ENCODE peak calls at places on chromosomes 7 and 10, in eight cellular contexts. S is body of pancreas, Y is heart left ventricle, X is transverse colon, R is A549, M is sigmoid colon, T is ovary, U is uterus. C is an unnamed sample.

GRCh38 chr10:95864906-95865813 is 42.6 kb upstream of the CC2D2B start:
- DNase-seq in U (peak), T (peak), X (peak), S (peak), R (peak), M (no peak), Y (peak), C (no peak)

GRCh38 chr7:108144931-108145330 is 14.8 kb upstream of the LAMB4 start:
- DNase-seq in R (no peak), S (no peak), Y (no peak), T (no peak), M (no peak), X (no peak), U (no peak), C (no peak)

GRCh38 chr7:71558806-71559205 is 426.9 kb downstream of the GALNT17 start:
- DNase-seq in X (no peak), S (no peak), U (no peak), R (no peak), M (no peak), Y (no peak), T (no peak), C (no peak)

GRCh38 chr10:132141076-132141475 is 45.7 kb upstream of the DPYSL4 start:
- DNase-seq in S (no peak), X (no peak), U (no peak), T (no peak), R (no peak), Y (no peak), M (peak), C (no peak)

GRCh38 chr7:135361788-135362187 is 128.2 kb downstream of the STRA8 start:
- DNase-seq in M (no peak), U (no peak), R (no peak), S (no peak), T (no peak), Y (no peak), X (no peak), C (no peak)

GRCh38 chr7:67408109-67408508 is 411.5 kb downstream of the TYW1 start:
- DNase-seq in X (no peak), T (no peak), M (no peak), Y (no peak), U (no peak), R (no peak), S (no peak), C (no peak)

GRCh38 chr10:120131183-120131582 is 238.7 kb downstream of the SEC23IP start:
- DNase-seq in X (no peak), S (no peak), Y (no peak), R (no peak), M (no peak), T (no peak), U (no peak), C (no peak)

GRCh38 chr7:15937571-15937970 is 251.1 kb upstream of the MEOX2 start:
- DNase-seq in U (no peak), T (no peak), R (no peak), M (no peak), S (no peak), Y (no peak), X (no peak), C (no peak)

GRCh38 chr10:99528867-99529285 is 3.9 kb upstream of the NKX2-3 start:
- DNase-seq in U (no peak), M (no peak), T (no peak), R (no peak), Y (no peak), X (no peak), S (no peak), C (no peak)

GRCh38 chr7:15620491-15621185 is 58.8 kb upstream of the AGMO start:
- DNase-seq in X (no peak), M (no peak), R (no peak), T (no peak), S (no peak), U (no peak), Y (no peak), C (no peak)

GRCh38 chr7:107584716-107585115 is 4.7 kb downstream of the BCAP29 start:
- DNase-seq in U (no peak), M (no peak), Y (no peak), S (no peak), R (no peak), X (no peak), T (no peak), C (no peak)

GRCh38 chr7:99141334-99141733 is 2.6 kb downstream of the SMURF1 start:
- DNase-seq in R (no peak), M (no peak), X (no peak), T (no peak), Y (no peak), U (no peak), S (no peak), C (no peak)

GRCh38 chr7:107007004-107007891 is 37.3 kb upstream of the PRKAR2B start:
- DNase-seq in M (no peak), T (no peak), S (no peak), U (no peak), Y (peak), R (no peak), X (no peak), C (no peak)

GRCh38 chr10:85319150-85319549 is 990.8 kb downstream of the CCSER2 start:
- DNase-seq in R (no peak), T (no peak), Y (no peak), M (no peak), X (no peak), S (no peak), U (no peak), C (no peak)

GRCh38 chr10:72291019-72291532 is 17.4 kb downstream of the DDIT4 start:
- DNase-seq in X (no peak), U (no peak), T (no peak), M (no peak), Y (no peak), R (no peak), S (no peak), C (no peak)

GRCh38 chr10:132110091-132110490 is 44.3 kb downstream of the JAKMIP3 start:
- DNase-seq in X (no peak), Y (peak), M (peak), T (no peak), S (peak), U (peak), R (no peak), C (no peak)

GRCh38 chr7:69508736-69509135 is 89.5 kb upstream of the AUTS2 start:
- DNase-seq in S (no peak), R (no peak), Y (no peak), T (no peak), X (no peak), U (no peak), M (no peak), C (no peak)

GRCh38 chr10:31707578-31708411 is 220.8 kb downstream of the ARHGAP12 start:
- DNase-seq in M (peak), U (peak), X (peak), Y (peak), T (peak), R (no peak), S (peak), C (no peak)

GRCh38 chr10:71401056-71401455 is 4.3 kb downstream of the CDH23 start:
- DNase-seq in S (no peak), U (no peak), Y (no peak), R (no peak), M (no peak), X (no peak), T (peak), C (no peak)

GRCh38 chr10:86439544-86439943 is 72.9 kb upstream of the GRID1 start:
- DNase-seq in Y (peak), R (peak), S (peak), U (peak), X (peak), T (peak), M (peak), C (peak)

GRCh38 chr10:62632071-62632809 is 172.3 kb upstream of the ADO start:
- DNase-seq in M (no peak), S (no peak), U (no peak), R (no peak), Y (peak), X (peak), T (no peak), C (no peak)

GRCh38 chr10:24951201-24952145 is 933 bp downstream of the PRTFDC1 start:
- DNase-seq in U (peak), S (peak), R (peak), Y (peak), T (peak), X (peak), M (no peak), C (no peak)

GRCh38 chr10:50508315-50509051 is 115.3 kb downstream of the SGMS1 start:
- DNase-seq in Y (no peak), R (no peak), X (no peak), S (peak), U (no peak), T (no peak), M (no peak), C (no peak)

GRCh38 chr10:24706479-24707118 is 17.1 kb downstream of the ARHGAP21 start:
- DNase-seq in M (no peak), Y (no peak), R (peak), S (peak), T (no peak), X (peak), U (peak), C (no peak)

GRCh38 chr7:158020706-158021095 is 566.9 kb downstream of the PTPRN2 start:
- DNase-seq in X (no peak), Y (no peak), M (peak), T (no peak), U (no peak), R (no peak), S (no peak), C (no peak)

GRCh38 chr7:33794959-33795358 is 110.4 kb upstream of the BMPER start:
- DNase-seq in R (no peak), Y (no peak), X (no peak), U (no peak), T (no peak), M (no peak), S (no peak), C (no peak)

GRCh38 chr7:55074008-55074499 is 55.2 kb downstream of the EGFR start:
- DNase-seq in T (no peak), U (no peak), R (peak), X (peak), Y (peak), M (peak), S (peak), C (no peak)

GRCh38 chr7:140005754-140006503 is 56.8 kb downstream of the PARP12 start:
- DNase-seq in R (peak), Y (no peak), U (no peak), T (no peak), X (no peak), M (peak), S (no peak), C (no peak)
- TF ChIP-seq CTCF in R (peak), Y (peak), U (no peak), T (no peak), X (no peak), M (no peak), S (no peak), C (no peak)

GRCh38 chr10:102403115-102403514 is 7.6 kb downstream of the NFKB2 start:
- DNase-seq in Y (no peak), T (no peak), S (no peak), M (no peak), R (no peak), X (no peak), U (no peak), C (no peak)
- TF ChIP-seq POLR2A in Y (no peak), T (no peak), S (no peak), M (no peak), R (no peak), X (no peak), U (no peak), C (no peak)

DNA sequence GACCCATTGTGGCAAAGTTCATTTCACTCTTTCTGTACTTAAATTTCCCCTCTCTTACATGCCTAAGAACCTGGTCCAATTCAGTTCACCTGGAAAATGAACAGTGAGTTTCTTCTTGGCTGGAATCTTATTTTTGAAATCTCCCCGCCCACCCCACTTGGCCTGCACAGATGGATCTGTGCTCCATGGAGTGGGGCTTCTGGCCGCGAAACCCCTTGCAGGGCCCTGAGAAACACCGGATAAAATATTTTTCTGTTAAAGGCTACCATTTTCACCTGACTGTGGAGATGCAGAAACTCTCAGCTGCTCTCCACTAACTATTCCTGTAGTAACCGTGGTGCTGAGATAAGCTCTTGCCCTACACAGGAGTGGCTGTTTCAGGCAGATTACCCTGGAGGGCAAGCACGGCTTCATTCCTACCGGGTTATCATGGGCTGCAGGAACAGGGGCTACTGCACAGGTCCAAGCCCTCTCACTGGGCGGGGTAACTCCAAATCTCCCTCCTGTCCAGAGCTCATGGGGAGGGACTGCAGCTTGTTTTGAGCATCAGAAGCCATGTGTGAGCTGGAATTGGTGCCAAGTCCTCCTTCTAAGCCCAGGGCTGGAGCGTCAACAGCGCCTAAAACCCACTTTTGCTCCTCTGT is 118.9 kb downstream of the PRPF18 start:
- DNase-seq in S (peak), R (no peak), T (no peak), X (no peak), Y (peak), U (no peak), M (no peak), C (no peak)
- H3K4me3 ChIP-seq in S (peak), R (no peak), T (no peak), X (peak), Y (peak), U (no peak), M (peak), C (no peak)

GRCh38 chr10:27252267-27253000 is 11.8 kb upstream of the ACBD5 start:
- DNase-seq in U (peak), T (peak), X (peak), Y (peak), R (peak), S (peak), M (no peak), C (peak)
- TF ChIP-seq CTCF in U (peak), T (peak), X (peak), Y (peak), R (peak), S (peak), M (no peak), C (no peak)

GRCh38 chr7:31058688-31059087 is 6.6 kb downstream of the ADCYAP1R1 start:
- DNase-seq in R (no peak), S (no peak), U (no peak), X (no peak), T (no peak), M (no peak), Y (no peak), C (no peak)

GRCh38 chr7:31056775-31057346 is 4.8 kb downstream of the ADCYAP1R1 start:
- DNase-seq in M (no peak), S (peak), U (no peak), Y (no peak), R (no peak), T (no peak), X (no peak), C (no peak)

GRCh38 chr7:31055501-31055900 is 3.4 kb downstream of the ADCYAP1R1 start:
- DNase-seq in M (no peak), U (no peak), R (no peak), S (no peak), X (no peak), Y (no peak), T (no peak), C (no peak)

GRCh38 chr7:31059551-31059950 is 7.4 kb downstream of the ADCYAP1R1 start:
- DNase-seq in M (peak), T (no peak), Y (no peak), S (no peak), X (no peak), U (no peak), R (no peak), C (no peak)

DNA sequence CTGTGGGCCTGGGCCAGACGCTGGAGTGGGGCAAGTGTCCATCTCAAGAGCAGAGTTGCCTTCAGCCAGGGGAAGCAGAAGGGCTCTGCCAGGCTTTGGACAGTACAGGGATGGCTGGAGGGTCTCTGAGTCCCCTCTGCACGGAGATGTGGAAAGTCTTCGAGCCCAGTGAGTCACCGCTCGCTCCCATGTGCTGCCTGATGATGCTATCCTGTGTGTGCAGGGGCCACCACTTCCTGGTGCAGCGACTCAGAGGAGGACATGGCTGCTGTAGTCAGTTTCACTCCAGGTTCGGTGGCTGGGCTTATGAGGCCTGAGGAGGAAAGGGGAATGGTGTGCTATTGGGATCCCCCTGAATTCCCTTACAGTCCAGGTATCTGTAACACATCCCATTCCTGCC is 6.0 kb downstream of the ADCYAP1R1 start:
- DNase-seq in Y (no peak), U (no peak), S (no peak), X (no peak), T (no peak), M (no peak), R (no peak), C (no peak)
- TF ChIP-seq POLR2A in Y (no peak), U (no peak), S (no peak), X (no peak), T (no peak), M (no peak), R (no peak), C (no peak)

GRCh38 chr7:48038815-48039496 is 3.6 kb downstream of the C7orf57 start:
- DNase-seq in M (no peak), U (no peak), T (no peak), X (no peak), S (no peak), R (no peak), Y (no peak), C (no peak)

GRCh38 chr7:48031111-48031510 is 2.2 kb upstream of the SUN3 start:
- DNase-seq in R (no peak), X (no peak), T (no peak), Y (no peak), U (no peak), M (no peak), S (no peak), C (no peak)

GRCh38 chr7:48035301-48035966 is at the start of gene C7orf57:
- DNase-seq in M (peak), S (peak), T (peak), U (peak), R (peak), X (peak), Y (peak), C (peak)

GRCh38 chr7:48033922-48034321 is 1.4 kb upstream of the C7orf57 start:
- DNase-seq in Y (no peak), S (no peak), U (no peak), R (no peak), T (no peak), X (no peak), M (no peak), C (no peak)

DNA sequence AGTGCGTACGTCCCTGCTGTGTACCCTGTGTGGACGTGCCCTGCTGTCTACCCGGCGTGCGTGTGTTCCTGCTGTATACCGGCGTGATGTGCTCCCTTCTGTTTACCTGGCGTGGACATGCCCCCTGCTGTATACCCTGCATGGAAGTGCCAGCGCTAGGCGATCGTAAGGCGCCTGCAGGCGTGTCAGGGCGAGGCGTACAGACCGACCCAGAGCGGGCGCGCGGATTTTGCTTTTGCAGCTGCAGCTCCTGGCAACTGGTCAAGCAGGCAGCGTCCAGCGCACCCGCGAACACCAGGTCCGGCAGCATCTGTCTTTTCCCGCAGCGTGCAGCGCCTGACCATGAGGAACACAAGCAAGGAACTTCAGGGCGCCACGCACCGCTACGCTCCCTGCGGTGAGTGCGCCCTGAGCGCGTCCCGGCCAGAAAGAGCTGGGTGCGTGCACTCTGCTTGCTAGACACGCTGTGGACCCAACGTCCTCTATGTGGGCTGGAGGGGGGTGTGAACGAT is 680 bp downstream of the C7orf57 start:
- DNase-seq in Y (no peak), T (no peak), M (peak), R (no peak), S (peak), X (peak), U (no peak), C (no peak)
- H3K4me3 ChIP-seq in Y (peak), T (peak), M (peak), R (peak), S (peak), X (peak), U (peak), C (peak)

DNA sequence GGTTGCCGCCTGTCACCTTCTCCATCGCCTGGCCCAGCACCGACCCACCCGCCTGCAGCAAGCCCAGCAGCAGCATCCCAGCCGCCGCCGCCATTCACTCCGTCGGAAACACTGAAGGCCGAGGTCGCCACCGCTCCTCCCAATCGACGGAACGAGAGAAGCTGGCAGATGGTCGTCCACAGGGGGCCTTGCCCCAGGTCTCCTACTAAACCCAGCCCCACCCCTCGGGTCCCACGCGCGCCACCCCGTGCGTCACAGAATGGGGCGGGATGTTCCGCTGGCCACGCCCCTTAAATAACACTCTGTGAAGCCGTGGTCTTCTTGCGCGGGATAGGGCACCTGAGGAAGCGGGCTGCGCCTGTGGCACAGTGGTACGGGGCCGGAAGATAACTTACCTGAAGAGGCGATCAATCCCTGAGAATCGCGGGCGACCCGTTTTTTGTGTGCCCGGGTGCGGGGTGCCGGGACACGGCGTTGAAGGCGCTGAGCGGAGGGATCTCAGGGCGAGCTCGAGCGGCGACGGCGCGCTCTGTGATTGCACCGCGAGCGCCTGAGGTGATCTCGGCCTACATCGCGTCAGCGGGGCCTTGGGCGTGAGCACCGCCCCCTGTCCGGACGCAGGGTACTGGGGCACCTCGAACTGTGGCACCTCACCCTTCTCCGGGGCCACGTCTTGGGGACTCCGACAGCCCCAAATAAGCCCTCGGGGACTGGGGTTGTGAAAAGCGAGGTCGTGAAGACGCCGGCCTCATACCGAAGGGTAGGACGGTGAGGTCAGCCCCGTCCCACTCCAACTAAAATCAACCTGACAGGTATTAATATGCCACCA is at the start of gene CYP51A1:
- DNase-seq in M (peak), S (peak), T (peak), Y (peak), R (peak), U (peak), X (peak), C (peak)
- TF ChIP-seq CTCF in M (no peak), S (no peak), T (no peak), Y (no peak), R (no peak), U (peak), X (peak), C (no peak)

C was measured in lower leg skin.